ENCODE peak calls at places on chromosomes 2 and 18, in seven cellular contexts. X is Panc1, U is stomach, T is GM12892, N is GM12878, D is endothelial cell of umbilical vein, I is prostate gland. B is an unnamed sample.

GRCh38 chr18:23805898-23806297 is 116.6 kb downstream of the LAMA3 start:
- DNase-seq in X (no peak), U (no peak), T (no peak), N (no peak), D (no peak), I (no peak), B (no peak)

GRCh38 chr2:212288308-212288707 is 250.3 kb downstream of the ERBB4 start:
- DNase-seq in X (no peak), U (no peak), T (no peak), N (no peak), D (no peak), I (no peak), B (no peak)

GRCh38 chr18:60895181-60895580 is 438.0 kb upstream of the CDH20 start:
- DNase-seq in X (no peak), U (no peak), T (no peak), N (no peak), D (peak), I (no peak), B (no peak)

GRCh38 chr2:224895377-224895776 is 146.9 kb downstream of the DOCK10 start:
- DNase-seq in X (no peak), U (no peak), T (no peak), N (no peak), D (no peak), I (no peak), B (no peak)

GRCh38 chr18:60445341-60445740 is 72.8 kb upstream of the MC4R start:
- DNase-seq in X (no peak), U (no peak), T (no peak), N (no peak), D (no peak), I (no peak), B (no peak)

GRCh38 chr18:60739212-60739611 is 366.6 kb upstream of the MC4R start:
- DNase-seq in X (no peak), U (no peak), T (no peak), N (no peak), D (no peak), I (no peak), B (no peak)

GRCh38 chr2:152550386-152550785 is 166.9 kb downstream of the PRPF40A start:
- DNase-seq in X (no peak), U (peak), T (no peak), N (no peak), D (peak), I (peak), B (no peak)

GRCh38 chr2:19480664-19481063 is 122.2 kb upstream of the OSR1 start:
- DNase-seq in X (no peak), U (no peak), T (no peak), N (no peak), D (no peak), I (no peak), B (no peak)

GRCh38 chr2:225566798-225567197 is 167.3 kb downstream of the NYAP2 start:
- DNase-seq in X (no peak), U (no peak), T (no peak), N (no peak), D (no peak), I (no peak), B (peak)

GRCh38 chr18:79935925-79936324 is 15.5 kb downstream of the SLC66A2 start:
- DNase-seq in X (no peak), U (no peak), T (no peak), N (no peak), D (no peak), I (no peak), B (no peak)

GRCh38 chr18:12013186-12013916 is 32.0 kb downstream of the IMPA2 start:
- DNase-seq in X (no peak), U (no peak), T (no peak), N (no peak), D (no peak), I (no peak), B (peak)

GRCh38 chr2:28273751-28274150 is 118.9 kb upstream of the FOSL2 start:
- DNase-seq in X (no peak), U (peak), T (no peak), N (no peak), D (no peak), I (no peak), B (peak)

GRCh38 chr2:7724336-7724735 is 807.1 kb downstream of the RNF144A start:
- DNase-seq in X (no peak), U (no peak), T (no peak), N (no peak), D (no peak), I (no peak), B (no peak)

GRCh38 chr18:685438-685837 is 27.0 kb downstream of the ENOSF1 start:
- DNase-seq in X (no peak), U (no peak), T (no peak), N (no peak), D (no peak), I (no peak), B (no peak)

GRCh38 chr2:136327162-136327852 is 209.4 kb upstream of the CXCR4 start:
- DNase-seq in X (no peak), U (peak), T (no peak), N (peak), D (peak), I (no peak), B (no peak)

GRCh38 chr2:72271766-72272615 is 124.3 kb upstream of the CYP26B1 start:
- DNase-seq in X (no peak), U (no peak), T (no peak), N (no peak), D (peak), I (no peak), B (no peak)

GRCh38 chr2:130755234-130756040 is at the start of gene AMER3:
- DNase-seq in X (no peak), U (no peak), T (no peak), N (no peak), D (no peak), I (no peak), B (no peak)

GRCh38 chr2:233600361-233600760 is 17.1 kb upstream of the UGT1A8 start:
- DNase-seq in X (no peak), U (no peak), T (no peak), N (no peak), D (no peak), I (no peak), B (no peak)

GRCh38 chr18:36503477-36503876 is 206.0 kb downstream of the FHOD3 start:
- DNase-seq in X (no peak), U (no peak), T (no peak), N (no peak), D (no peak), I (no peak), B (no peak)

GRCh38 chr2:238286551-238286950 is 1.9 kb downstream of the PER2 start:
- DNase-seq in X (no peak), U (peak), T (no peak), N (no peak), D (no peak), I (peak), B (peak)

GRCh38 chr2:24375349-24376087 is 15.2 kb upstream of the ITSN2 start:
- DNase-seq in X (no peak), U (no peak), T (no peak), N (no peak), D (no peak), I (no peak), B (no peak)

GRCh38 chr2:241668839-241669238 is 17.8 kb downstream of the DTYMK start:
- DNase-seq in X (no peak), U (no peak), T (no peak), N (no peak), D (no peak), I (no peak), B (no peak)

GRCh38 chr2:159457589-159457988 is 158.8 kb downstream of the BAZ2B start:
- DNase-seq in X (no peak), U (no peak), T (no peak), N (no peak), D (no peak), I (no peak), B (no peak)

GRCh38 chr18:74257083-74257482 is 34.7 kb downstream of the CYB5A start:
- DNase-seq in X (no peak), U (no peak), T (no peak), N (no peak), D (no peak), I (no peak), B (no peak)

GRCh38 chr18:74251297-74252031 is 40.3 kb downstream of the CYB5A start:
- DNase-seq in X (no peak), U (no peak), T (no peak), N (no peak), D (peak), I (no peak), B (peak)

GRCh38 chr18:74252032-74252380 is 39.8 kb downstream of the CYB5A start:
- DNase-seq in X (no peak), U (no peak), T (no peak), N (no peak), D (no peak), I (no peak), B (peak)

GRCh38 chr18:74256190-74256589 is 35.6 kb downstream of the CYB5A start:
- DNase-seq in X (no peak), U (no peak), T (no peak), N (no peak), D (no peak), I (no peak), B (no peak)

DNA sequence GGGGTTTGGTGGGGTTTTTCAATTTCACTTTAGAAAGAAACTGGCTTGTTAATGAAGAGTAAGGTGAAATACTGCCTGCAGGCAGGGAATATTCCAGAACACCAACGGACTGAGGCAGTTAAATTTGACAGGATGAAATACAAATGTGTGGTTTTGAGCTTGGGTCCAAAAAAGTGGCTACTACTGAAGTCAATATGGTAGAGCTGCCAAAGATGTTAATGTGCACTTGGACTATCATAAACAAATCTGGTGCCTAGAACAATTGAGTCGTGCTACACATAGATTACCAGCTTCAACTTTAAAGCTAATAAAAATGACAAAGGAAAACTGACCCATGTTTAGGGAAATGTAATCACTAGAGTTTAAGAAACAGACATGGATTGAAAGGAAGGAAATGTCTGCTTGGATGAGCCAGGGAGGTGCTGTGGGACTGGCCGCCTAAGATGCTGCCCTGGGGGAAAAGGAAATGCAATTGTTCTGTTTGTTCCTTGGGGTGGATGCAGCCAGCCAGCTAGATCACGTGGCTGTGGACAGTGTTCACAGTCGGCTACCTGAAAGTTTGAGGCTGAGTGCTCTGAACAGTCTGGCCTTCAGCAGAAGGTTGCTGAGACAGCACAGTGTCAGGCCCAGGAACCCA is 36.6 kb downstream of the CYB5A start:
- DNase-seq in X (no peak), U (peak), T (no peak), N (no peak), D (peak), I (peak), B (no peak)
- TF ChIP-seq POLR2AphosphoS5 in X (no peak), U (peak), T (no peak), N (no peak), D (no peak), I (peak), B (no peak)

GRCh38 chr18:3653263-3653858 is 203.4 kb downstream of the TGIF1 start:
- DNase-seq in X (no peak), U (no peak), T (no peak), N (no peak), D (no peak), I (no peak), B (no peak)

GRCh38 chr18:3654442-3655253 is 204.7 kb downstream of the TGIF1 start:
- DNase-seq in X (no peak), U (no peak), T (no peak), N (no peak), D (no peak), I (no peak), B (no peak)

GRCh38 chr18:3651266-3651665 is 201.3 kb downstream of the TGIF1 start:
- DNase-seq in X (no peak), U (no peak), T (no peak), N (no peak), D (no peak), I (no peak), B (no peak)

GRCh38 chr18:3653859-3654441 is 204.0 kb downstream of the TGIF1 start:
- DNase-seq in X (peak), U (no peak), T (no peak), N (no peak), D (no peak), I (no peak), B (no peak)

DNA sequence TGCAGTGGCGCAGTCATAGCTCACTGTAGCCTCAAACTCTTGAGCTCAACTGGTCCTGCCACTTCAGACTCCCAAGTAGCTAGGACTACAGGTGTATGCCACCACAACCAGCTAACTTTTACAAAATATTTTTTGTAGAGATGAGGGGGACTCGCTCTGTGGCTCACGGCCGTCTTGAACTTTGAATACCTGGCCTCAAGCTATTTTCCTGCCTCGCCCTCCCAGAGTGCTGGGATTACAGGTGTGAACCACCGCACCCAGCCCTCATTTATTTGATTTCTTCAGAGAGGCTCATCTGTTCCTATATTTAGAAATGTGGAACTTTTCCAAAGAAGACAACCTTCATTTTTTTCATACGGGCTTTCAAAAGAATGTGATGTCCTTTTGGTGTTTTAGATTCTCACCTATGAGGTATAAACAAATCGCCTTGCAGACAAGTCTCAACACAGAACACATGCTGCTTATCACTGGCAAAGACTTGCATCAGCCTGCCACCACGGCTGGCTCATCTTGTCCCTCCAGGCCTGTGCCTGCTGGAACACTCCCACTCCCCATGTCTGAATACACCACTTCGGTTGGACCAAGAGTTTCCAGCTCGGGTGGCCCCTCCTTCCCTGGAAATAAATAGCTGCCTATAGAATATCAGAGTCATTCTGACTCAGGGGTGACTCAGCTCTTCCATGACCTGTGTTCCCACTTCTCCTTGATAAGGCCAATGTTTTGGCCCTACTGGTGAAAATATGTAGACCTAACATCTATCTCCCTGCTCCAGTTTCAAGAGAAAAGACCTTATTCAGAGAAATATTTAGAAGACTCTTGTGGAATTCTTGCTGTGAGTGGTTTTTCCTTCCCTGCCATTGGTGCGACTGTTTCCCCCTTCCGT is 202.6 kb downstream of the TGIF1 start:
- DNase-seq in X (peak), U (peak), T (no peak), N (no peak), D (peak), I (peak), B (peak)
- TF ChIP-seq POLR2AphosphoS5 in X (peak), U (peak), T (no peak), N (no peak), D (peak), I (peak), B (peak)

DNA sequence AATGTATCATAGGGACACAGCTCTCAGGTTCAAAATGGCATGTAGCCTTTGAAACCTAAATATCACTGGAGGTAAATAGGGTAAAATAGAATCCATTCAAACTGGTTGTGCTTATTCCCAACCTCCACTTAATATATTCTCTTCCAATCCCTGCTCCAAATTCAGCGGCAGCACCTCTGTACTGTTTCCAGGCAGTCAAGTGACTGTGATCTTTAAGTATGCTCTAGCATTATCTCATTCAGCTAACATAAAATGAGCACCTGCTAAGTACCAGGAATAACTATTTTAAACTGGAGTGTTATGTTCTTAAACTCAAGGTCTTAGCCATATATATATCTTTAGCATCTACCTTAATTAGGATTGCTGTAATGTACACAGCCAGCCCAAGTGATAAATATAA is 269.2 kb upstream of the SESTD1 start:
- DNase-seq in X (no peak), U (no peak), T (no peak), N (no peak), D (no peak), I (no peak), B (no peak)
- TF ChIP-seq POLR2AphosphoS5 in X (no peak), U (no peak), T (no peak), N (no peak), D (no peak), I (no peak), B (no peak)

DNA sequence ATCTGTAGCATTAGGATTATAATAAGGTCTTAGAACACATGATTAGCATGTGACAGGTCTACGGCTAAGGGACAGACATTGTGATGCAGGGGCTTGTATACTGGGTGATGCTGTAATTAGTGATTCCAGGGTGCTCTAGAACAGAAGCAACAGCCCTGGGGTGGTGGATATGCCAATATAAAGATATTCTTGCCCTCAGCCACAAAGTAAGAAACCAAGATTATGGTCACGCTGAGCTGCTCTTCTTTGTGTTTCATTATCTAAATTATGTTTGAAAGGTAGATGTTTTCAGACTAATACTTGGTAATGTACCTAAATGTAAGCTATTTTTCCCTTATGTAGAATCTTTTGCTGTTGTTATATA is 45.3 kb downstream of the FN1 start:
- DNase-seq in X (no peak), U (no peak), T (no peak), N (no peak), D (no peak), I (no peak), B (no peak)
- TF ChIP-seq POLR2AphosphoS5 in X (no peak), U (no peak), T (no peak), N (no peak), D (no peak), I (no peak), B (no peak)

DNA sequence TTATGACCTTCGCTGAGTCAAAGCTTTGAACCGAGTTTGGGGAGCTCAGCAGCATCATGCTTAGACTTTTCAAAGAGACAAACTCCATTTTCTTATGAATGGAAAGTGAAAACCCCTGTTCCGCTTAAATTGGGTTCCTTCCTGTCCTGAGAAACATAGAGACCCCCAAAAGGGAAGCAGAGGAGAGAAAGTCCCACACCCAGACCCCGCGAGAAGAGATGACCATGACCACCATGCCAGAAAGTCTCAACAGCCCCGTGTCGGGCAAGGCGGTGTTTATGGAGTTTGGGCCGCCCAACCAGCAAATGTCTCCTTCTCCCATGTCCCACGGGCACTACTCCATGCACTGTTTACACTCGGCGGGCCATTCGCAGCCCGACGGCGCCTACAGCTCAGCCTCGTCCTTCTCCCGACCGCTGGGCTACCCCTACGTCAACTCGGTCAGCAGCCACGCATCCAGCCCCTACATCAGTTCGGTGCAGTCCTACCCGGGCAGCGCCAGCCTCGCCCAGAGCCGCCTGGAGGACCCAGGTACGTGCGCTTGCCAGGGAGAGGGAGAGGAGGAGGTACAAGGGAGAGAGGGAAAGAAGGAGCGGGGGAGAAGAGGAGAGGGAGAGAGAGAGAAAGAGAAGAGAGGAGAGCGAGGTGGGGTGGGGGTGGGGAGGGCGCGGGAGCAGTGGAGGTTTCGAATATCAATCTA is at the start of gene DLX1:
- DNase-seq in X (peak), U (no peak), T (no peak), N (no peak), D (no peak), I (no peak), B (no peak)
- TF ChIP-seq POLR2AphosphoS5 in X (peak), U (no peak), T (no peak), N (no peak), D (no peak), I (no peak), B (no peak)

GRCh38 chr18:45290364-45290763 is 324.9 kb upstream of the SLC14A2 start:
- DNase-seq in X (no peak), U (no peak), T (no peak), N (no peak), D (no peak), I (no peak), B (no peak)

GRCh38 chr18:45287531-45287930 is 327.7 kb upstream of the SLC14A2 start:
- DNase-seq in X (no peak), U (peak), T (no peak), N (no peak), D (no peak), I (no peak), B (no peak)

GRCh38 chr18:45295388-45295787 is 319.9 kb upstream of the SLC14A2 start:
- DNase-seq in X (no peak), U (no peak), T (no peak), N (no peak), D (no peak), I (no peak), B (no peak)

GRCh38 chr18:45291616-45292612 is 323.4 kb upstream of the SLC14A2 start:
- DNase-seq in X (no peak), U (no peak), T (no peak), N (no peak), D (no peak), I (no peak), B (no peak)
- TF ChIP-seq POLR2AphosphoS5 in X (no peak), U (no peak), T (no peak), N (no peak), D (no peak), I (no peak), B (no peak)

GRCh38 chr2:206993512-206993911 is 54.2 kb downstream of the CPO start:
- DNase-seq in X (no peak), U (no peak), T (no peak), N (no peak), D (no peak), I (no peak), B (no peak)
- TF ChIP-seq POLR2AphosphoS5 in X (no peak), U (no peak), T (no peak), N (no peak), D (no peak), I (no peak), B (no peak)

GRCh38 chr2:237171396-237171795 is 85.7 kb downstream of the COPS8 start:
- DNase-seq in X (peak), U (no peak), T (no peak), N (no peak), D (peak), I (peak), B (no peak)
- TF ChIP-seq POLR2AphosphoS5 in X (no peak), U (peak), T (no peak), N (no peak), D (no peak), I (peak), B (no peak)